ENCODE peak calls at places on chromosomes 13 and 19, in four cellular contexts. H is ascending aorta, C is thoracic aorta, V is psoas muscle. U is an unnamed sample.

GRCh38 chr13:58181111-58181510 is 549.6 kb downstream of the PCDH17 start:
- DNase-seq in H (no peak), C (no peak), V (no peak), U (no peak)

GRCh38 chr13:27424246-27425150 is at the start of gene GTF3A:
- DNase-seq in H (peak), C (peak), V (peak), U (peak)

GRCh38 chr19:6772028-6772865 is at the start of gene VAV1:
- DNase-seq in H (peak), C (no peak), V (peak), U (no peak)

GRCh38 chr13:80586356-80586755 is 245.4 kb upstream of the SPRY2 start:
- DNase-seq in H (no peak), C (no peak), V (no peak), U (no peak)

GRCh38 chr13:74794147-74794546 is 659.9 kb upstream of the KLF12 start:
- DNase-seq in H (no peak), C (no peak), V (no peak), U (no peak)

GRCh38 chr19:47253467-47253881 is 2.9 kb upstream of the CCDC9 start:
- DNase-seq in H (no peak), C (no peak), V (no peak), U (no peak)

GRCh38 chr13:48600374-48601364 is 53.1 kb upstream of the CYSLTR2 start:
- DNase-seq in H (no peak), C (no peak), V (no peak), U (no peak)

GRCh38 chr19:10654610-10655456 is 687 bp downstream of the ILF3 start:
- DNase-seq in H (no peak), C (no peak), V (no peak), U (peak)

GRCh38 chr13:35702316-35702715 is 225.8 kb upstream of the MAB21L1 start:
- DNase-seq in H (no peak), C (no peak), V (no peak), U (no peak)

GRCh38 chr13:27619711-27620376 is 485 bp downstream of the LNX2 start:
- DNase-seq in H (no peak), C (no peak), V (peak), U (no peak)

GRCh38 chr13:112692586-112692985 is 2.7 kb downstream of the ATP11A start:
- DNase-seq in H (no peak), C (no peak), V (no peak), U (no peak)

GRCh38 chr19:41708481-41708880 is at the start of gene CEACAM5:
- DNase-seq in H (no peak), C (no peak), V (no peak), U (peak)

GRCh38 chr19:271856-272255 is 19.3 kb downstream of the PLPP2 start:
- DNase-seq in H (no peak), C (no peak), V (no peak), U (no peak)

GRCh38 chr19:3627351-3627723 is 747 bp upstream of the CACTIN start:
- DNase-seq in H (no peak), C (no peak), V (no peak), U (no peak)

GRCh38 chr19:4914736-4915501 is 5.6 kb downstream of the UHRF1 start:
- DNase-seq in H (no peak), C (no peak), V (no peak), U (no peak)

GRCh38 chr13:74131206-74131605 is 3.0 kb downstream of the KLF12 start:
- DNase-seq in H (no peak), C (no peak), V (no peak), U (no peak)

GRCh38 chr19:52896431-52897148 is 845 bp downstream of the ZNF320 start:
- DNase-seq in H (no peak), C (no peak), V (peak), U (no peak)

GRCh38 chr13:113044431-113045114 is 61.0 kb upstream of the F7 start:
- DNase-seq in H (no peak), C (no peak), V (no peak), U (no peak)

GRCh38 chr19:34225659-34226015 is 28.7 kb upstream of the GARRE1 start:
- DNase-seq in H (no peak), C (no peak), V (no peak), U (no peak)

GRCh38 chr13:44759723-44760360 is 183.7 kb upstream of the TSC22D1 start:
- DNase-seq in H (no peak), C (no peak), V (peak), U (no peak)

GRCh38 chr13:110361365-110361911 is 54.4 kb downstream of the COL4A2 start:
- DNase-seq in H (peak), C (peak), V (peak), U (peak)

GRCh38 chr13:82817133-82817532 is 1065.1 kb downstream of the SLITRK1 start:
- DNase-seq in H (no peak), C (no peak), V (no peak), U (no peak)

GRCh38 chr13:59750860-59751259 is 412.9 kb downstream of the DIAPH3 start:
- DNase-seq in H (no peak), C (no peak), V (no peak), U (no peak)

GRCh38 chr13:90947976-90948375 is 399.5 kb upstream of the MIR17HG start:
- DNase-seq in H (no peak), C (no peak), V (no peak), U (no peak)

GRCh38 chr19:56132316-56132822 is 8.7 kb upstream of the ZNF444 start:
- DNase-seq in H (no peak), C (no peak), V (no peak), U (no peak)

GRCh38 chr13:112069727-112070300 is 2.9 kb downstream of the SOX1 start:
- DNase-seq in H (no peak), C (no peak), V (no peak), U (no peak)

DNA sequence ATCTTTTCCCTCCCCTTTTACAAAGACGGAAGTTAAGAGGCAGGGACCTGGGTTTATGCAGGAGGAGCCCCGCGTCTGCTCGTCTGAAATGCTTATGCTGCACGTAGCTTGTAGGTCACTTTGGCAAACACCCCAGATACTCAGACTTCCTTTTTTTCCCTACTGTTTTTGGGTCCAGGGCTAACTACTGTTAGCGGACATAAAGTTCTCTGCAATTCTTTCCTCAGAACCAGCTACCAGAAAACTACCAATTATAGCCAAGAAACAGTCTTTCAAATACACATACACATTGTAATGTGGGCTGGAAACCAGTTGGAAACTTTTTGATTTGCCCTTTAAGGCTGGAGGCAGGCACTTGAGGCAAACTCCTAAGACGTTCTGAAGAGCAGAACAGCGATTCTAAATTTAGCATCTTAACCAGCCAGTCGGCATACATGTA is 50.7 kb downstream of the EFNB2 start:
- DNase-seq in H (no peak), C (no peak), V (no peak), U (no peak)
- H3K4me3 ChIP-seq in H (peak), C (peak), V (peak), U (peak)

GRCh38 chr13:32282096-32282711 is 33.0 kb downstream of the ZAR1L start:
- DNase-seq in H (no peak), C (no peak), V (no peak), U (no peak)

GRCh38 chr13:32281083-32281482 is 34.1 kb downstream of the ZAR1L start:
- DNase-seq in H (no peak), C (no peak), V (no peak), U (no peak)

GRCh38 chr13:32284927-32285632 is 30.1 kb downstream of the ZAR1L start:
- DNase-seq in H (no peak), C (no peak), V (no peak), U (no peak)

DNA sequence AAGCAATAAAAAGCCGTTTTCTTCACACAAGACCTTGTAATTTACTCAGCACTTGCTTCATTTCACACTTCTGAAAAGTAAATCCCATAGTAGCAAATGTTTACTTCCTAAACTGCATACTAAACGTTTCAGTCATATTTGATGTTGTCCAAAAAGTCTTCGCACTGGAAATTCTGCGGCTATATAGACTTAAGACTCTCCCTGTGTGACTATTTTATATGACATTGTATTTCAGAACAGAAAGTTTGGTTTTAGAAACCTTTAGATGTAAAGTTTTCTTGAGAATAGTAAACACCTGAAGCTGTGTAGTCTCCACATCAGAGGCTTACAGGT is 29.6 kb downstream of the ZAR1L start:
- DNase-seq in H (no peak), C (no peak), V (no peak), U (no peak)
- H3K27ac ChIP-seq in H (peak), C (peak), V (peak), U (peak)

DNA sequence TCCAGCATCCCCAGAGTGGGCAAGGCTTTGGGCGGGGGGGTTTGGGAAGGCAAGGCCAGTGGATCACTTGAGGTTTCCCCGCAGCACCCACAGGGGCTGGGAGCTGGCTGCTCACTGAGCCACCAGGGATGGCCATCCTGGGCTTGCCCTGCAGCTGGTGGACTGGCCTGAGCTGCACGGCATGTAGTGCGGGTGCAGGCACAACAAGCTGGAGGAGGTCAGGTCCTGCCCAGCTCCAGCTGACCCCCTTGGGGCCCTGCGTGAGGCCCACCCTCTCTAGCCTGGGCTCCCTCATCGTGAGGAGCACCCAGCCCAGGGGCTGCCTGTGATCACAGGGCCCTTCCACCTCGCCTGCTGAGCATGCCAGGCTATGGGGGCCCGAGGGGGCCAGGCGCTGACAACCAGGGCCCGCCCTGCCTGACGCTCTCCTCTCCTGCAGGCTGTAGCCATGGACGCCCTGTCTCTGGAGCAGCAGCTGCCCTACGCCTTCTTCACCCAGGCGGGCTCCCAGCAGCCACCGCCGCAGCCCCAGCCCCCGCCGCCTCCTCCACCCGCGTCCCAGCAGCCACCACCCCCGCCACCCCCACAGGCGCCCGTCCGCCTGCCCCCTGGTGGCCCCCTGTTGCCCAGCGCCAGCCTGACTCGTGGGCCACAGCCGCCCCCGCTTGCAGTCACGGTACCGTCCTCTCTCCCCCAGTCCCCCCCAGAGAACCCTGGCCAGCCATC is 22.9 kb downstream of the COMP start:
- DNase-seq in H (no peak), C (no peak), V (no peak), U (no peak)
- TF ChIP-seq CTCF in H (no peak), C (no peak), V (no peak), U (no peak)

DNA sequence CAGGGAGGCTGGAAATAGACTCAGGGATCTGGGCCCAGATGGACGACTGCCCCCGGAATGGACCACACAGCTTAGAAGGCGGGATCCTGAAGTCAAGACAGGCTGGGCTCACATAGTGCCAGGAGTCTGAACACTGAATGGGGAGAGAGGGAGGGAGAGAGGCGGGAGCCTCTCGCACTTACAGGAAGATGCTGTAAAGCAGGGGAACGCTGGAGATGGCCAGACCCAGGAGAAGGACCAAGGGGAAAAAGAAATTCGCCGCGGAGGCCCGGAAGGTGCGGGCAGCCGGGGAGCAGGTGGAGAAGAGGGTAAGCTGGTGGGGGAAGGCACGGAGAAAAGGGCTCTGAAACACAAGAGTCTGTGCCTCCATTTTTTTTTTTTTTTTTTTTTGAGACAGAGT is 1.4 kb upstream of the LENG1 start:
- DNase-seq in H (no peak), C (no peak), V (no peak), U (no peak)
- H3K4me3 ChIP-seq in H (no peak), C (peak), V (peak), U (peak)

GRCh38 chr13:30450066-30450465 is 15.7 kb downstream of the HMGB1 start:
- DNase-seq in H (no peak), C (no peak), V (no peak), U (no peak)

GRCh38 chr13:30457306-30457891 is 8.3 kb downstream of the HMGB1 start:
- DNase-seq in H (no peak), C (no peak), V (no peak), U (no peak)

GRCh38 chr13:30454991-30455390 is 10.7 kb downstream of the HMGB1 start:
- DNase-seq in H (no peak), C (no peak), V (no peak), U (no peak)

GRCh38 chr13:30456290-30456689 is 9.4 kb downstream of the HMGB1 start:
- DNase-seq in H (no peak), C (no peak), V (no peak), U (no peak)

GRCh38 chr13:30453727-30454126 is 12.0 kb downstream of the HMGB1 start:
- DNase-seq in H (no peak), C (no peak), V (no peak), U (no peak)
- H3K27ac ChIP-seq in H (no peak), C (no peak), V (no peak), U (no peak)

DNA sequence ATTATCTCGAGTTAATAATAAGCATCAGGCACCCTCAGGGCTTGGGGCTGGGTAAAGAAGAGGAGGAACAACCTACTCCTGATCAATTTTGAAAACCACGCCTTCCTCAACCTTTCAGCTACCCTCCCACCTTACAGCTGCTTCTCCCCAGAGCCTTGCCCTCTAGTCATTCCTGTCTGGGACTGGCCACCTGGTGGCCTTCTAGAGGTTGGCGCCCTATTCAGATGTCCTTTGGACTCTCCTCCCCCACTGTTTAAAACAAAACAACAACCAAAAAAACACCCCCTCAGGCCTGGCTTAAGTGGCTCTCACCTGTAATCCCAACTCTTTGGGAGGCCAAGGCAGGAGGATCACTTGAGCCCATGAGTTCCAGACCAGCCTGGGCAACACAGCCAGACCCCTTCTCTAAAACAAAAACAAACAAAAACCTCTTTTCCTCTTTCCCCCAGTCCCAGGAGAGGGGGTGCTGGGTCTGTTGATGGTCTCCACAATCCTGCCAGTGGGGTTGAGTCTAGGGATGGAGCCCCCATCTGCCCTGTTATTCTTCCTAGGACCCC is 62.3 kb downstream of the CCDC70 start:
- DNase-seq in H (no peak), C (no peak), V (no peak), U (peak)
- TF ChIP-seq CTCF in H (no peak), C (no peak), V (no peak), U (no peak)

GRCh38 chr19:35712910-35713845 is 4.6 kb upstream of the KMT2B start:
- DNase-seq in H (no peak), C (no peak), V (no peak), U (no peak)
- H3K4me3 ChIP-seq in H (no peak), C (no peak), V (no peak), U (no peak)

DNA sequence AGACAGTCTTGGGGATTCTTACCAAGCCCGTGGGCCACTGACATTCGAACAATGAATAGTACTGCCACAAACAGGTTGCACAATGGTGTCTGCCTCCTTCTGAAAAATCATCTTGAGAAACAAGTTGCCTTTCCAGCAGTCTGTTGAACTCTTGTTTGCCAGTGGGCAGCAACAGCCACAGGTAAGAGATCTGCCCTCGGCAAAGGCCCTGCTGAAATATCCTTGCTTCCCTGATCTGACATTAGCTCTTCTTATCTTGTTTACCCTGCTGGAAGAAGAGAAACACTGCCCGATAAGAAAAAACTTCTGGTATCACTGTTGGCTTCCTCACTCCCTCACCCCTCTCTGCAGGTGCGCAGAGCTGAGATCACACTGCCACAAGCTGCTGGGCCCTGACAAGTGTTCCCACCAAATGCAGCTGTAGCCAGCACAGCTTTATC is 2.0 kb downstream of the DOCK9 start:
- DNase-seq in H (no peak), C (no peak), V (no peak), U (no peak)
- H3K27ac ChIP-seq in H (no peak), C (no peak), V (no peak), U (no peak)

U was measured in coronary artery.